ENCODE peak calls at places on chromosomes 6 and 20, in four cellular contexts. U, N, H and K are unnamed samples.

GRCh38 chr6:69349776-69350175 is 447.0 kb downstream of the LMBRD1 start:
- DNase-seq in U (no peak), N (no peak), H (no peak), K (no peak)

GRCh38 chr6:170020041-170020583 is 268.7 kb downstream of the ERMARD start:
- DNase-seq in U (no peak), N (no peak), H (peak; percentile 37), K (no peak)

GRCh38 chr6:140744648-140745320 is 1370.3 kb upstream of the CITED2 start:
- DNase-seq in U (no peak), N (no peak), H (no peak), K (no peak)

GRCh38 chr6:169968541-169969270 is 217.3 kb downstream of the ERMARD start:
- DNase-seq in U (no peak), N (peak; percentile 5), H (no peak), K (no peak)

GRCh38 chr6:137155830-137156229 is 17.6 kb downstream of the IL22RA2 start:
- DNase-seq in U (no peak), N (peak; percentile 47), H (no peak), K (peak; percentile 63)

GRCh38 chr6:12034831-12035230 is 22.7 kb downstream of the HIVEP1 start:
- DNase-seq in U (no peak), N (no peak), H (no peak), K (no peak)

GRCh38 chr20:43017241-43018030 is 172.3 kb downstream of the PTPRT start:
- DNase-seq in U (no peak), N (no peak), H (no peak), K (no peak)

GRCh38 chr6:81792826-81793225 is 40.3 kb upstream of the TENT5A start:
- DNase-seq in U (no peak), N (no peak), H (no peak), K (no peak)

GRCh38 chr6:160277546-160277945 is 18.9 kb upstream of the SLC22A2 start:
- DNase-seq in U (no peak), N (no peak), H (no peak), K (no peak)

GRCh38 chr20:22382742-22383141 is 201.6 kb downstream of the FOXA2 start:
- DNase-seq in U (no peak), N (no peak), H (no peak), K (no peak)
- H3K4me1 ChIP-seq in U (no peaks in the 10 kb centered on the region), N (no peaks in the 10 kb centered on the region), H (peaks cover 10% of the 10 kb centered on the region), K (no peaks in the 10 kb centered on the region)

DNA sequence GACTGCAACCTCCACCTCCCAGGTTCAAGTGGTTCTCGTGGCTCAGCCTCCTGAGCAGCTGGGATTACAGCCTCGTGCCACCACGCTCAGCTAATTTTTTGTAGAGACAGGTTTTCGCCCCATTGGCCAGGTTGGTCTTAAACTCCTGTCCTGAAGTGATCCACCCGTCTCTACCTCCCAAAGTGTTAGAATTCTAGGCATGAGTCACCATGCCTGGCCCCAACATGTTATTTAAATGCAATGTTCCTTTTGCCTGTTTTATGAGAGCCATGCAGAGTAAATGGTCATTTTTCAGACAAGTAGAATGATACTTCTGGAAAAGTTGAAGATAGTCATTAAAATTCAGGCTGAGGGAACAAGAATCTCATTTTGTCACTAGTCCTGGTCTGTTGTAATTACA is 43.8 kb upstream of the RPS6KA2 start:
- DNase-seq in U (no peak), N (no peak), H (no peak), K (no peak)
- H3K4me1 ChIP-seq in U (peaks cover 11% of the 10 kb centered on the region), N (no peaks in the 10 kb centered on the region), H (no peaks in the 10 kb centered on the region), K (no peaks in the 10 kb centered on the region)

DNA sequence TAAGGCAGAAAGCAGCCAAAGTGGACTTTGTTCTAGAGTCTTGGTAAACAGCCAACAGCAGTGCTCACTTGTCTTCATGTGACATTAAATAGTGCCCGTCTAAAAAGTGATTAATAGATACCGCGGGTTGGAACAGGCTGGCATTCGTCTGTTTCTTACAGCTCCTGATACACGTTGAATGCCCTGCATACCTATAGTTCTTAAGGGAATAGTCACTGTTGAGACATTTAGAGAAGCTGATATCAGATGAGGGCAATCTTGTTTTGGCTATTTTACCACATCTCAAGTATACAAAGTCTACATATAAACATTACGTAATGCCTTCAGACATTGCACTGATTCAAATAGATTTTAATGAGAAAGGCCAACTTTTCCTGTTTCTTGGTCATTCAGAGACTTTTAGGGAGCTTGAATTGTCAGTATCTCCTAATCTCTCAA is 374.9 kb upstream of the FLRT3 start:
- DNase-seq in U (peak; percentile 49), N (no peak), H (no peak), K (peak; percentile 89)
- H3K4me1 ChIP-seq in U (peaks cover 9% of the 10 kb centered on the region), N (no peaks in the 10 kb centered on the region), H (no peaks in the 10 kb centered on the region), K (peaks cover 3% of the 10 kb centered on the region)

GRCh38 chr6:38062066-38062465 is 242.5 kb downstream of the ZFAND3 start:
- DNase-seq in U (no peak), N (no peak), H (no peak), K (no peak)
- H3K4me1 ChIP-seq in U (no peaks in the 10 kb centered on the region), N (no peaks in the 10 kb centered on the region), H (no peaks in the 10 kb centered on the region), K (no peaks in the 10 kb centered on the region)

GRCh38 chr6:24908555-24908954 is 27.2 kb downstream of the RIPOR2 start:
- DNase-seq in U (no peak), N (no peak), H (no peak), K (no peak)

GRCh38 chr6:24910331-24910849 is 25.4 kb downstream of the RIPOR2 start:
- DNase-seq in U (peak; percentile 42), N (no peak), H (peak; percentile 76), K (no peak)

GRCh38 chr6:24909281-24910216 is 26.2 kb downstream of the RIPOR2 start:
- DNase-seq in U (no peak), N (no peak), H (no peak), K (no peak)

GRCh38 chr6:24911983-24912382 is 23.8 kb downstream of the RIPOR2 start:
- DNase-seq in U (no peak), N (no peak), H (no peak), K (no peak)

GRCh38 chr6:24910850-24911712 is 24.7 kb downstream of the RIPOR2 start:
- DNase-seq in U (peak; percentile 85), N (peak; percentile 37), H (peak; percentile 89), K (no peak)
- H3K4me1 ChIP-seq in U (no peaks in the 10 kb centered on the region), N (peaks cover 6% of the 10 kb centered on the region), H (no peaks in the 10 kb centered on the region), K (peaks cover 4% of the 10 kb centered on the region)

GRCh38 chr20:33839591-33839990 is 28.4 kb downstream of the CHMP4B start:
- DNase-seq in U (peak; percentile 33), N (no peak), H (no peak), K (peak; percentile 77)
- H3K4me1 ChIP-seq in U (peaks cover 71% of the 10 kb centered on the region), N (peaks cover 25% of the 10 kb centered on the region), H (peaks cover 42% of the 10 kb centered on the region), K (peaks cover 25% of the 10 kb centered on the region)

DNA sequence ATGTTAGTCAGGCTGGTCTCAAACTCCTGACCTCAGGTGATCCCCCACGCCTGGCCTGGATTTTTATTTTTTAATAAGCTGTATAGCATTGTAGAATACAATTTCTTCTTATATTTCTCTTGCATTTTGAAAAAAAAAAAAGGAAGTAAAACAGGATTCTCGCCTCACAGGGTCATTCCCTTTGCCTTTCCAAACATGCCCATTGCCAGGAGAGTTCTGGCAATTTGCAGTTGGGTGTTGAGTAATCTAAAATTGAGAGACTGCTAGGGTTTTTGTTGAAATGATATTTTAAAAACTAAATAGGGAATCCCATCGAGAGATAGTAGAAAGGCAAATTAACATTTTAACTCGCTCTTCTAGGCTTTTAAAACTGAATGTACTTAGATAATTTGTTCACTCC is 196.1 kb downstream of the JARID2 start:
- DNase-seq in U (no peak), N (no peak), H (no peak), K (no peak)
- H3K4me1 ChIP-seq in U (peaks cover 19% of the 10 kb centered on the region), N (no peaks in the 10 kb centered on the region), H (peaks cover 18% of the 10 kb centered on the region), K (peaks cover 20% of the 10 kb centered on the region)

DNA sequence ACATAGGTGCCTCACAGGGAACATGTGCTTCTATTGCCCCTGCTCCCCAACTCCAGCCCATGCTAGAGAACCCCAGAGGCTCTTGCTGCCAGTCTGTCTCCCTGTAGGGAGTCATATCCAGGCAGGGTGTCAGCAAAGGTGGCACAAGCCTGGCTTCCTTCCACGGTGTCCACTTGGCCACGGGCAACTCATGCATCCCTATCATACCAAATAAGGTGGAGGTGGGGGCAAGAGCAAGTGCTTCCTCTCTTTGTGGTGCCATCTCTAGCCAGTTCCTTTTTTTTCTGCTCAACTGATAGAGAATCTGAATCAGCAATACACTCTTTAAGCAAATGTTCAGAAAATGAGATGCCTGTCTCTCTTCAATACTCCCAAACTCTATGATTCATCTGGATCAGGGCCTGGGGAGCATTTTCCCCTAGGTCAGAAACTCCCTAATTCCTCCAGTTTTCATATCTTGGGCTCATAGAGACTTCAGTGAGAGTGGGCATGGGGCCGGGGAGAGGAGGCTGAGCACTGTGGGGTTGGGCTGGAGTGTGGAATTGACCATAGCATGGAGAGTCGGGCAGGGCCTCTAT is 105.1 kb upstream of the GPR6 start:
- DNase-seq in U (no peak), N (no peak), H (no peak), K (no peak)
- H3K4me1 ChIP-seq in U (no peaks in the 10 kb centered on the region), N (no peaks in the 10 kb centered on the region), H (no peaks in the 10 kb centered on the region), K (no peaks in the 10 kb centered on the region)

GRCh38 chr6:4591218-4591617 is 185.0 kb upstream of the CDYL start:
- DNase-seq in U (no peak), N (no peak), H (no peak), K (no peak)
- H3K4me1 ChIP-seq in U (no peaks in the 10 kb centered on the region), N (no peaks in the 10 kb centered on the region), H (no peaks in the 10 kb centered on the region), K (no peaks in the 10 kb centered on the region)